ENCODE peak calls at places on chromosome 21, in six cellular contexts. T is effector memory CD4-positive, alpha-beta T cell; E is CD8-positive, alpha-beta memory T cell; K is neural progenitor cell; G is Panc1; B is hepatocyte. Y is an unnamed sample. For H3K4me1, the result is how much of the 10 kb centered on the place peaks cover.

GRCh38 chr21:45618846-45619485 is 24.6 kb upstream of the PCBP3 start:
- DNase-seq in T (no peak), E (no peak), K (no peak), G (no peak), B (no peak), Y (no peak)

GRCh38 chr21:15224346-15225086 is 159.7 kb upstream of the NRIP1 start:
- DNase-seq in T (no peak), E (no peak), K (no peak), G (peak), B (no peak), Y (no peak)

GRCh38 chr21:26732442-26733221 is 112.6 kb downstream of the ADAMTS1 start:
- DNase-seq in T (no peak), E (no peak), K (peak), G (no peak), B (peak), Y (peak)

GRCh38 chr21:17428484-17428869 is 84.4 kb upstream of the CXADR start:
- DNase-seq in T (no peak), E (no peak), K (no peak), G (no peak), B (no peak), Y (no peak)

GRCh38 chr21:45002381-45003204 is 62.8 kb downstream of the SLX9 start:
- DNase-seq in T (no peak), E (peak), K (no peak), G (no peak), B (no peak), Y (no peak)

GRCh38 chr21:46112731-46113215 is 14.9 kb downstream of the COL6A2 start:
- DNase-seq in T (no peak), E (peak), K (no peak), G (no peak), B (no peak), Y (no peak)

GRCh38 chr21:45104560-45104959 is 30.2 kb downstream of the ADARB1 start:
- DNase-seq in T (no peak), E (no peak), K (no peak), G (no peak), B (no peak), Y (peak)

GRCh38 chr21:37145635-37146111 is 72.6 kb downstream of the TTC3 start:
- DNase-seq in T (no peak), E (no peak), K (peak), G (no peak), B (no peak), Y (no peak)

GRCh38 chr21:15706686-15707085 is 23.1 kb upstream of the USP25 start:
- DNase-seq in T (no peak), E (no peak), K (no peak), G (no peak), B (peak), Y (peak)

GRCh38 chr21:44647222-44647552 is 973 bp downstream of the KRTAP10-11 start:
- DNase-seq in T (no peak), E (no peak), K (peak), G (no peak), B (no peak), Y (no peak)

GRCh38 chr21:16870116-16870515 is 642.7 kb upstream of the CXADR start:
- DNase-seq in T (no peak), E (no peak), K (no peak), G (no peak), B (peak), Y (no peak)

GRCh38 chr21:15735409-15735808 is 5.6 kb downstream of the USP25 start:
- DNase-seq in T (no peak), E (no peak), K (no peak), G (no peak), B (no peak), Y (no peak)

GRCh38 chr21:14259669-14260458 is 43.9 kb downstream of the RBM11 start:
- DNase-seq in T (no peak), E (no peak), K (peak), G (peak), B (peak), Y (peak)

GRCh38 chr21:43740497-43741156 is 21.7 kb downstream of the PDXK start:
- DNase-seq in T (no peak), E (no peak), K (peak), G (no peak), B (peak), Y (peak)

GRCh38 chr21:26572668-26573381 is at the start of gene CYYR1:
- DNase-seq in T (no peak), E (no peak), K (peak), G (no peak), B (peak), Y (no peak)

GRCh38 chr21:25402134-25402957 is 204.9 kb downstream of the MRPL39 start:
- DNase-seq in T (no peak), E (no peak), K (no peak), G (no peak), B (no peak), Y (no peak)

GRCh38 chr21:41358193-41359166 is 3.3 kb upstream of the MX2 start:
- DNase-seq in T (no peak), E (no peak), K (no peak), G (no peak), B (no peak), Y (no peak)

GRCh38 chr21:37357691-37358090 is 8.9 kb upstream of the DYRK1A start:
- DNase-seq in T (no peak), E (no peak), K (no peak), G (no peak), B (no peak), Y (no peak)

GRCh38 chr21:43702785-43703067 is 16.2 kb upstream of the PDXK start:
- DNase-seq in T (no peak), E (no peak), K (no peak), G (no peak), B (no peak), Y (no peak)

GRCh38 chr21:39529026-39529425 is 77.3 kb downstream of the SH3BGR start:
- DNase-seq in T (no peak), E (no peak), K (peak), G (no peak), B (peak), Y (no peak)

GRCh38 chr21:41345934-41346685 is 15.7 kb upstream of the MX2 start:
- DNase-seq in T (no peak), E (no peak), K (no peak), G (no peak), B (no peak), Y (no peak)

DNA sequence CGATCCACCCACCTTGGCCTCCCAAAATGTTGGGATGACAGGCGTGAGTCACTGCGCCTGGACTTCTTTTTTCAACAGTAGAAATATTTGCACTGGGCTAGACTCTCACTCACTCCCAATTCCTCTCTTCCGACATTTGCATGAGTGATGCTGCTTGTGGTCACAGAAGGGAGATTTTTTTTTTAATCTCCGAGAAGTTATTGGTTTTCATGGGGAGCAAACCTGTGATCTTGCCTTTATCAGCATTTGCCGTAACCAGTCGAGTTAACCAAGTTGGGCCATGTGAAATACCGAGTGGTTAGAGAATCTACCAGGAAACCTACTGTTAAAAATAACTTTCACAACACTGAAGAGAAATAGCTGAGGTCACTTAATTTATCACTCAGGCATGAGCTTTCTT is 21.0 kb downstream of the ERG start:
- DNase-seq in T (no peak), E (no peak), K (no peak), G (no peak), B (no peak), Y (no peak)
- H3K4me1 ChIP-seq in T (under half), E (under half), K (under half), G (under half), B (under half), Y (under half)

GRCh38 chr21:30615199-30615598 is 1.0 kb upstream of the KRTAP20-1 start:
- DNase-seq in T (no peak), E (no peak), K (no peak), G (no peak), B (no peak), Y (no peak)
- H3K4me3 ChIP-seq in T (no peak), E (no peak), K (no peak), G (no peak), B (no peak), Y (no peak)

DNA sequence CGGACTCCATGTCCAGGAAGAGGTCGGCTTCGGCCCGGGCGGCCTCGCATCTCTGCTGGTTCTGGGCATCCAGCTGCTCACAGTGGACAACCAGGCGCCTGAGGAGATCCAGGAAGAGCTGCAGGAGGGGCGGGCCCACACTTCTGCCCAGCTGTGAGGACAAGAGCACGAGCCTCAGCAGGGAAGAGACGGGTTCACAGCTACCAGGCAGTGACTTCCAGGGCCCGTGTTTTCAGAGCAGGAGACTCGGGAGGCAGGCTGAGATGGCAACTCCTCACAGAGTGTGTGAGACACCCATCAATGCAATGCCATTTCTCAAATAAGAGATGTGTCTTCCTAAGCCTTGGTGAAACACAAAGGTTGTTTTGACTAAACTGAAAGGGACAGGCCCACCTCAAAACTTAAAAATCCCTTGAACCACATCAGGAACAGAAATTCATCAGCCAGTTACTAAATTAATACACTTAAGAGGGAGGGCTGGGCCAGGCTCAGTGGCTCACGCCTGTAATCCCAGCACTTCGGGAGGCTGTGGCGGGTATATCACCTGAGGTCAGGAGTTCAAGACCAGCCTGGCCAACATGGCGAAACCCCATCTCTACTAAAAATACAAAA is 43.4 kb downstream of the URB1 start:
- DNase-seq in T (no peak), E (no peak), K (no peak), G (no peak), B (no peak), Y (no peak)
- H3K4me1 ChIP-seq in T (under half), E (under half), K (under half), G (under half), B (under half), Y (under half)

GRCh38 chr21:29654855-29655254 is 284.9 kb downstream of the GRIK1 start:
- DNase-seq in T (no peak), E (no peak), K (no peak), G (no peak), B (no peak), Y (no peak)

GRCh38 chr21:29658177-29658933 is 281.4 kb downstream of the GRIK1 start:
- DNase-seq in T (no peak), E (no peak), K (no peak), G (no peak), B (no peak), Y (no peak)

GRCh38 chr21:29657228-29657989 is 282.4 kb downstream of the GRIK1 start:
- DNase-seq in T (no peak), E (no peak), K (no peak), G (no peak), B (no peak), Y (no peak)

GRCh38 chr21:29655577-29655976 is 284.2 kb downstream of the GRIK1 start:
- DNase-seq in T (no peak), E (no peak), K (no peak), G (no peak), B (no peak), Y (no peak)

DNA sequence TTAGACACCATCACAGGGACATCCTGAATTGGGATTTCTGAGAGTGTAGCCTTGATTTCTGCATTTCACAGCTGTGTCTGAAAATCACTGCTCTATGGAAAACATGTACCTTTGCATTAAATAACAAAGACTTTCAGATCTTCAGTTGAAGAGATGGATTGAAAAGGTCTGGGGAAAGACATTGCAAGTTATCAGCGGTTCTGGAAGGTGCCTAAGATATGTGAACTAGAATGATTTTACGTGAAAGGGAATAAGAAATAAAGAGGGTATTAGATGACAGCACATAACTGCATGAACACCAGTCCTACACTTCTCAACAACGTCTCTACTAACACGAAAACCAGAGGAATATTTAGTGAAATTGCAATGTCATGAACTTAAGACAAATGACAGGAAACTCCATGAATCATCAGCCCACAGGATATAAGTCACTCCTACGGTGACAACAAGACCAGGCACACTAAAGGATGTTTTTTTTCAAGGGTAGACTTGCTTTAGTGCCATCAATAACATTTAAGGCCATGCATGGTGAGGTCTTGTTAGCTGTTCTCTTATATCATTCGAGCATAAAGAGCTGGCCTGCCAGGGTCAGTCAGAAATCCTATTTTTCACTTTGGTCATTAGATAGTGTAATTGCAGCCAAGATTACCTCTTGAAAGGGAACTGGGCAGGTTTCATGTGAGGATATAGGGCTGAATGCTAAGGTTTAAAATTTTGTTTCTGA is 283.1 kb downstream of the GRIK1 start:
- DNase-seq in T (no peak), E (no peak), K (no peak), G (peak), B (no peak), Y (no peak)
- H3K4me3 ChIP-seq in T (no peak), E (no peak), K (no peak), G (no peak), B (no peak), Y (no peak)

GRCh38 chr21:34122047-34122446 is 48.7 kb downstream of the MRPS6 start:
- DNase-seq in T (no peak), E (no peak), K (no peak), G (no peak), B (no peak), Y (no peak)
- H3K4me1 ChIP-seq in T (under half), E (under half), K (under half), G (under half), B (under half), Y (under half)